ENCODE peak calls at places on chromosomes 11 and 22, in five cellular contexts. B is esophagus muscularis mucosa; N is CD8-positive, alpha-beta memory T cell; S is RWPE2; U is CD4-positive, CD25-positive, alpha-beta regulatory T cell. F is an unnamed sample.

GRCh38 chr11:69832561-69833413 is 13.6 kb upstream of the FGF3 start:
- DNase-seq in N (peak), U (no peak), B (no peak), S (no peak), F (no peak)

GRCh38 chr22:29886601-29887000 is 3.6 kb downstream of the MTMR3 start:
- DNase-seq in S (no peak), B (no peak), N (no peak), U (no peak), F (no peak)

GRCh38 chr22:27802389-27803079 is 978 bp upstream of the MN1 start:
- DNase-seq in U (no peak), B (no peak), N (no peak), S (no peak), F (no peak)

GRCh38 chr11:42066113-42066512 is 606.7 kb upstream of the LRRC4C start:
- DNase-seq in B (no peak), U (no peak), S (no peak), N (peak), F (no peak)

GRCh38 chr11:88174627-88175003 is 628 bp downstream of the RAB38 start:
- DNase-seq in S (peak), U (peak), N (no peak), B (no peak), F (no peak)

GRCh38 chr11:17510507-17511206 is 33.6 kb downstream of the USH1C start:
- DNase-seq in B (no peak), S (no peak), U (no peak), N (no peak), F (no peak)

GRCh38 chr22:39130892-39131855 is 21.3 kb downstream of the CBX7 start:
- DNase-seq in B (no peak), U (no peak), N (no peak), S (no peak), F (no peak)

GRCh38 chr11:17389205-17389956 is 922 bp upstream of the KCNJ11 start:
- DNase-seq in S (peak), N (peak), U (peak), B (no peak), F (no peak)

GRCh38 chr22:46662226-46662625 is 42.0 kb downstream of the GRAMD4 start:
- DNase-seq in B (no peak), S (no peak), U (no peak), N (no peak), F (no peak)

GRCh38 chr22:24407884-24408283 is 19.5 kb upstream of the ADORA2A start:
- DNase-seq in B (no peak), U (no peak), S (no peak), N (no peak), F (no peak)

GRCh38 chr11:17767301-17767885 is 32.8 kb downstream of the KCNC1 start:
- DNase-seq in U (no peak), B (no peak), N (peak), S (no peak), F (no peak)

GRCh38 chr11:15563054-15563453 is 448.3 kb downstream of the INSC start:
- DNase-seq in S (no peak), B (peak), U (no peak), N (no peak), F (no peak)

GRCh38 chr11:120612363-120613263 is 101.1 kb downstream of the GRIK4 start:
- DNase-seq in U (peak), N (no peak), B (no peak), S (no peak), F (no peak)

GRCh38 chr11:8011383-8011782 is 24.2 kb downstream of the EIF3F start:
- DNase-seq in B (no peak), U (no peak), S (no peak), N (no peak), F (no peak)

GRCh38 chr11:843818-844692 is 1.4 kb downstream of the TSPAN4 start:
- DNase-seq in S (peak), B (peak), N (no peak), U (no peak), F (no peak)

GRCh38 chr11:117586392-117586791 is 210.6 kb downstream of the DSCAML1 start:
- DNase-seq in B (no peak), U (no peak), S (no peak), N (no peak), F (no peak)

GRCh38 chr22:18093661-18094060 is 15.9 kb downstream of the PEX26 start:
- DNase-seq in N (no peak), S (no peak), U (no peak), B (no peak), F (no peak)

GRCh38 chr22:18088825-18089568 is 11.2 kb downstream of the PEX26 start:
- DNase-seq in B (no peak), S (no peak), N (no peak), U (no peak), F (no peak)

GRCh38 chr22:18091916-18092526 is 14.2 kb downstream of the PEX26 start:
- DNase-seq in S (no peak), U (peak), N (peak), B (peak), F (no peak)

GRCh38 chr22:18090286-18090685 is 12.5 kb downstream of the PEX26 start:
- DNase-seq in S (no peak), N (no peak), U (no peak), B (no peak), F (no peak)

DNA sequence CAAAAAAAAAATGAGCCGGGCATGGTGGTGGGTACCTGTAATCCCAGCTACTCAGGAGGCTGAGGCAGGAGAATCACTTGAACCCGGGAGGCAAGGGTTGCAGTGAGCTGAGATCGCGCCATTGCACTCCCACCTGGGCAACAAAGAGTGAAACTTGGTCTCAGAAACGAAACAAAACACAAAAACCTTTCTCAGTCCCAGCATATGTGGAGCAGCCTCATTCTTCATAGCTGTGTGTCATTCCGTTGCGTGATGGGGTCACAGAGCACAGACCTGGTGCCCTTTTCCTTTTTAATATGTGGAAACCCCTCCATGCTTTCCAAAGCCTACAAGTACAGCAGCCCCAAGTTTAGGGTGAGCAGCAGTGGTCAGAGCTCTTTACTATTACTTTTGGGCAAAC is 13.7 kb downstream of the PEX26 start:
- DNase-seq in S (no peak), N (no peak), U (no peak), B (no peak), F (no peak)
- H3K4me3 ChIP-seq in S (no peak), N (peak), U (no peak), B (peak), F (peak)

DNA sequence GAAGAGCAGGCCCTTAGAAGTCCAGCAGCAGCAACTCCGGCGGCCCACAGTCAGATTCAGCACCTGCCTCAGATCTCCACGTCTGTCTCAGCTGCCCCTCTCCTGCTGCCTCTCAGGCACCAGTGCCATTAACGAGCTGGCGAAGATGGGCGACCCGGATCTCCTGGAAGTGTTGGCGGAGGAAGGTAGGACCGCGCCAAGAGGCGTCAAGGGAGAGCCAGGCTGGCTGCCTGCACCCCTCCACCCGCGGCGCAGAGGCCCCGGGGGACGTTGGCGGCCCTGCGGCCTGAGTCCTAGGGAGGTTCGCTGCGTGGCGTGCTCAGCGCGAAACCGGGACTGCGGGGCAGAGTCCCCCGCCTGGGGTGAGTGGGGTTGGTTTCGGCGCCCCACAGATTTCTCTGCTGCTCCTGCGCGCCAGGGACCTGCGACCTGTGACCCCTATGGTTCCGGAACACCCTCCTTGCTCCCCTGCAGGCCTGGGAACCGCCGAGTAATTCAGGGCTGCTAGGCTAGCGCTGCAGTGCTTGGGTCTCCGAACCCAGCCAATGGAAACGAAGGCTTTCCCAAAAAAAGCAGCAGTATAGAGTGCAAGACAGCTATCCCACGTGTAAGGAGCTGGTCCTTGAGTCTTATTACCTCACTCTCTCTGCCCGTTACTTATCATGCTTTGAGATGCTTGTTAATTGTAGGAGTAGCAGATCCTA is 615 bp downstream of the ANO5 start:
- DNase-seq in N (no peak), B (no peak), S (no peak), U (no peak), F (no peak)
- H3K4me3 ChIP-seq in N (no peak), B (peak), S (no peak), U (no peak), F (peak)

GRCh38 chr22:31628969-31629723 is 32.9 kb downstream of the PISD start:
- DNase-seq in N (no peak), B (no peak), U (no peak), S (no peak), F (no peak)
- H3K4me3 ChIP-seq in N (peak), B (peak), U (no peak), S (no peak), F (peak)

DNA sequence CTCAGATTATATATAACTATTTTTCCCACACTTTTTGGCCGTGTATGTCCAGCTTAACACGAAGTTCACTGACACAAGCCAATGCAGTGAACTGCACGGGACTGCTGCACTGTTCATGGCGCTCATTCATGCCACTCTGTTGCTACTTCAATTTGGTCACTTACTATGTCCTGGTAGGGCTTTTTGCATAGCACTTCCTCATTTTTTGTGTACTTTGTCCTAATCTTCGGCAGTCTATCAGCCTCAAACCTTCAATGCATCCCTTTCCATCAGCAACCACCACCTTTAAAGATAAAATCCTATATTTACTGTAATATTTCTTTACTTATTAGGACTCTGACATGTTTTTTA is 18.7 kb upstream of the ARHGAP32 start:
- DNase-seq in U (no peak), N (no peak), B (no peak), S (no peak), F (no peak)
- H3K4me3 ChIP-seq in U (no peak), N (no peak), B (no peak), S (no peak), F (no peak)

GRCh38 chr11:33867566-33867965 is 24.3 kb downstream of the LMO2 start:
- DNase-seq in B (no peak), U (no peak), S (no peak), N (no peak), F (no peak)
- H3K4me3 ChIP-seq in B (peak), U (no peak), S (no peak), N (no peak), F (peak)